ENCODE peak calls at places on chromosomes 4 and X, in six cellular contexts. One of them, this sample, is unnamed.

GRCh38 chr4:173450281-173450680 is 51.4 kb upstream of the SCRG1 start:
- DNase-seq in hepatocyte: no peak
- DNase-seq in effector memory CD4-positive, alpha-beta T cell: no peak
- DNase-seq in sigmoid colon: no peak
- DNase-seq in fibroblast of lung: no peak
- DNase-seq in colonic mucosa: no peak
- DNase-seq in this sample: no peak

GRCh38 chr4:83255584-83255983 is 29.0 kb downstream of the COQ2 start:
- DNase-seq in effector memory CD4-positive, alpha-beta T cell: no peak
- DNase-seq in colonic mucosa: no peak
- DNase-seq in sigmoid colon: no peak
- DNase-seq in hepatocyte: peak; percentile 56
- DNase-seq in fibroblast of lung: peak; percentile 94
- DNase-seq in this sample: no peak

GRCh38 chrX:65667503-65668355 is at the start of gene MSN:
- DNase-seq in colonic mucosa: peak; percentile 68
- DNase-seq in effector memory CD4-positive, alpha-beta T cell: peak; percentile 60
- DNase-seq in fibroblast of lung: peak; percentile 54
- DNase-seq in sigmoid colon: peak; percentile 88
- DNase-seq in hepatocyte: peak; percentile 59
- DNase-seq in this sample: peak; percentile 94

GRCh38 chr4:147678796-147679549 is 5.0 kb downstream of the PRMT9 start:
- DNase-seq in fibroblast of lung: peak; percentile 68
- DNase-seq in sigmoid colon: no peak
- DNase-seq in hepatocyte: no peak
- DNase-seq in effector memory CD4-positive, alpha-beta T cell: no peak
- DNase-seq in colonic mucosa: no peak
- DNase-seq in this sample: no peak

GRCh38 chr4:2742081-2742822 is 13.9 kb downstream of the TNIP2 start:
- DNase-seq in sigmoid colon: no peak
- DNase-seq in hepatocyte: no peak
- DNase-seq in colonic mucosa: no peak
- DNase-seq in fibroblast of lung: no peak
- DNase-seq in effector memory CD4-positive, alpha-beta T cell: no peak
- DNase-seq in this sample: peak; percentile 69

GRCh38 chr4:125796138-125796537 is 481.4 kb downstream of the FAT4 start:
- DNase-seq in sigmoid colon: no peak
- DNase-seq in fibroblast of lung: peak; percentile 24
- DNase-seq in colonic mucosa: no peak
- DNase-seq in hepatocyte: no peak
- DNase-seq in effector memory CD4-positive, alpha-beta T cell: no peak
- DNase-seq in this sample: no peak

GRCh38 chr4:52659722-52660261 is 691 bp upstream of the USP46 start:
- DNase-seq in effector memory CD4-positive, alpha-beta T cell: no peak
- DNase-seq in fibroblast of lung: peak; percentile 32
- DNase-seq in colonic mucosa: peak; percentile 71
- DNase-seq in sigmoid colon: peak; percentile 81
- DNase-seq in hepatocyte: peak; percentile 74
- DNase-seq in this sample: peak; percentile 78

GRCh38 chr4:108651068-108651794 is 832 bp downstream of the OSTC start:
- DNase-seq in fibroblast of lung: peak; percentile 73
- DNase-seq in sigmoid colon: no peak
- DNase-seq in effector memory CD4-positive, alpha-beta T cell: no peak
- DNase-seq in colonic mucosa: no peak
- DNase-seq in hepatocyte: peak; percentile 49
- DNase-seq in this sample: no peak

GRCh38 chr4:38519671-38520070 is 144.3 kb upstream of the KLF3 start:
- DNase-seq in hepatocyte: no peak
- DNase-seq in fibroblast of lung: no peak
- DNase-seq in colonic mucosa: no peak
- DNase-seq in sigmoid colon: no peak
- DNase-seq in effector memory CD4-positive, alpha-beta T cell: no peak
- DNase-seq in this sample: no peak

GRCh38 chrX:100662791-100663190 is 18.8 kb downstream of the SRPX2 start:
- DNase-seq in sigmoid colon: no peak
- DNase-seq in effector memory CD4-positive, alpha-beta T cell: no peak
- DNase-seq in fibroblast of lung: peak; percentile 53
- DNase-seq in hepatocyte: no peak
- DNase-seq in colonic mucosa: no peak
- DNase-seq in this sample: no peak

DNA sequence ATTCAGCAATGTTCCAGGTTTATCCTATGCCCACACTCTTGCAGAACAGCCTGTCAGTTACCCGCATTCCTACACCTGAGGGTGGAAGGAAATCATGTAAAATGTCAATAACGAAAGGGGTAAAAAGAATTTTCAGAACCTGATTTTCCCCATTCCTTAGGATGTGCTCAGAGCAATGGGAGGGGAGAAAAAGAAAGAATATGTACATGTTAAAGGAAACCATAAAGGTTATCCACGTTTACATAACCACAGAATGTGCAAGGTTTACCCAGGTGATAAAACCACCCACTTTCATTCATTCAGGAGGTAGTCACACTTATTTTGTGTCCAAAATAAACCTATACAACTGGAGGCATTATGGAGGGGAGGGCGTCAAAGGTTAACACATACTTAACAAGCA is 335.5 kb downstream of the ZNF674 start:
- DNase-seq in fibroblast of lung: no peak
- DNase-seq in sigmoid colon: no peak
- DNase-seq in effector memory CD4-positive, alpha-beta T cell: no peak
- DNase-seq in hepatocyte: peak; percentile 7
- DNase-seq in colonic mucosa: no peak
- DNase-seq in this sample: no peak
- H3K27ac ChIP-seq in fibroblast of lung: no peak overlapping the region
- H3K27ac ChIP-seq in sigmoid colon: no peak overlapping the region
- H3K27ac ChIP-seq in effector memory CD4-positive, alpha-beta T cell: no peak overlapping the region
- H3K27ac ChIP-seq in hepatocyte: peak overlapping the region; percentile 61
- H3K27ac ChIP-seq in colonic mucosa: no peak overlapping the region
- H3K27ac ChIP-seq in this sample: no peak overlapping the region

GRCh38 chr4:184267206-184267608 is 49.5 kb upstream of the ENPP6 start:
- DNase-seq in fibroblast of lung: no peak
- DNase-seq in effector memory CD4-positive, alpha-beta T cell: no peak
- DNase-seq in hepatocyte: no peak
- DNase-seq in colonic mucosa: no peak
- DNase-seq in sigmoid colon: no peak
- DNase-seq in this sample: no peak
- H3K4me3 ChIP-seq in fibroblast of lung: no peak overlapping the region
- H3K4me3 ChIP-seq in effector memory CD4-positive, alpha-beta T cell: peak overlapping the region; percentile 59
- H3K4me3 ChIP-seq in hepatocyte: no peak overlapping the region
- H3K4me3 ChIP-seq in colonic mucosa: no peak overlapping the region
- H3K4me3 ChIP-seq in sigmoid colon: no peak overlapping the region
- H3K4me3 ChIP-seq in this sample: no peak overlapping the region

GRCh38 chr4:119138046-119138445 is 2.4 kb downstream of the MYOZ2 start:
- DNase-seq in sigmoid colon: no peak
- DNase-seq in colonic mucosa: no peak
- DNase-seq in hepatocyte: peak; percentile 27
- DNase-seq in fibroblast of lung: no peak
- DNase-seq in effector memory CD4-positive, alpha-beta T cell: no peak
- DNase-seq in this sample: no peak

GRCh38 chr4:119136541-119136940 is 909 bp downstream of the MYOZ2 start:
- DNase-seq in effector memory CD4-positive, alpha-beta T cell: no peak
- DNase-seq in fibroblast of lung: peak; percentile 36
- DNase-seq in colonic mucosa: no peak
- DNase-seq in sigmoid colon: no peak
- DNase-seq in hepatocyte: no peak
- DNase-seq in this sample: no peak

GRCh38 chr4:119139316-119139715 is 3.7 kb downstream of the MYOZ2 start:
- DNase-seq in sigmoid colon: no peak
- DNase-seq in hepatocyte: no peak
- DNase-seq in effector memory CD4-positive, alpha-beta T cell: no peak
- DNase-seq in colonic mucosa: no peak
- DNase-seq in fibroblast of lung: peak; percentile 23
- DNase-seq in this sample: no peak

GRCh38 chr4:119142837-119143236 is 7.2 kb downstream of the MYOZ2 start:
- DNase-seq in sigmoid colon: no peak
- DNase-seq in effector memory CD4-positive, alpha-beta T cell: no peak
- DNase-seq in hepatocyte: no peak
- DNase-seq in colonic mucosa: no peak
- DNase-seq in fibroblast of lung: no peak
- DNase-seq in this sample: no peak

DNA sequence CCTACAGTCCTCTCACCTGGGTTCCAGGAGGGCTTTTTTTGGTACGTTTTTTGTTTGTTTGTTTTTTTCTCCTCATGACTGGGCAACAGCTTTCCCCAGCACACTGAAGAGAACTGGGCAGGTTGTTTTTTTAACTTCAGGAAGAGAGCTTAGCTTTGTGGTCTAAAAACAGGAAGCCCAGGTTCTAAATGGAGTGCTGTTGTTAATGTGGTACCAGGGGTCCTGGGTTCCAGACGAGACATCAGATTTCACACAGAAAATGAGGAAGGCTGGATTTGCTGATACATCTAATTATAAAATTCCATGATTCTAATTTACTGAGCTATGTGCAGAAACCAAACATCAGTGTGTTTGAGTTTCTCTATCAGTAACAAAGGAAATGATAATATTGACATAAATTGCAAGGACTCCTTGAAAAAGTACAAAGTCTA is 4.2 kb downstream of the MYOZ2 start:
- DNase-seq in sigmoid colon: no peak
- DNase-seq in hepatocyte: no peak
- DNase-seq in effector memory CD4-positive, alpha-beta T cell: no peak
- DNase-seq in colonic mucosa: no peak
- DNase-seq in fibroblast of lung: no peak
- DNase-seq in this sample: no peak
- H3K27ac ChIP-seq in sigmoid colon: no peak overlapping the region
- H3K27ac ChIP-seq in hepatocyte: peak overlapping the region; percentile 85
- H3K27ac ChIP-seq in effector memory CD4-positive, alpha-beta T cell: peak overlapping the region; percentile 31
- H3K27ac ChIP-seq in colonic mucosa: no peak overlapping the region
- H3K27ac ChIP-seq in fibroblast of lung: no peak overlapping the region
- H3K27ac ChIP-seq in this sample: no peak overlapping the region

DNA sequence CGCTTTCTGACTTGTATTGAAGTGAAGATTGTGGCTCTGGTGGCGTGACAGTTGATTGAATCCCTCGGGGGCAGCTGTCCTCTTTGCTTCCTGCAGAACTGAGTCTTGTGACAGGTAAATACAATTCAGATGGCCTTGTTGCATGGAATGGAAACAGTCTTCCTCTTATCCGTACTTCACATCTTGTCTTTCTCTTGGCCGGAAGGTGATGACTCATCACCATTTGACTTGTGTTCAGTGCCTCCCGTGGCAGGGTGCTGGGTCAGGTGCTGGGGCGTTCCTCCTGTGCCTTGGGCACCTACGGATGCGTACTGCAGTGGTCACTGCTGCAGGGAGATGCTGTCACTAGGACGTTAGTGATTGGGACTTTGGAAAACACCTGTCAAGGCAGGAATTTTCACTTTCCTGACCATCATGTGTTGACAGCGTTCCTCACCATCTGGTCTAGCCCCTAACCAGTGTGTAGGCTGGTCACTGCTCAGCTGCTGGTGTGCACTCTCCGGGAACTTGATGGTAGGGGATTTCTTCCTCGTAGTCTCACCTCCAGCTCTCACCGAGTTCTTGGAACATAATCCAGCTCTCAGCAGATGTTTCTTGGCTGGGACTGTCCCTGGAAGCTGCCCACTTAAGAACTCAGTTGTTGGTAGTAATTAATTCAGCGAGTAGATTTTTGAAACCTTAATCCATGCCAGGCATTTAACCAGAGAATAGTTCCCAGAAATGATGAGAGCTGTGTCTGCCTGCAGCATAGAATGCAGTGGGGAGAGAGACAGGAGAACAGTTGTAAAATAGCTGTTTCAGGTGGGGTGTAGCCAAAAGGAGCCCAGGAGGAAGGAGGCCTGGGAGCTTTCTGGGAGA is 7.2 kb downstream of the TBC1D14 start:
- DNase-seq in hepatocyte: peak; percentile 79
- DNase-seq in colonic mucosa: peak; percentile 85
- DNase-seq in fibroblast of lung: no peak
- DNase-seq in effector memory CD4-positive, alpha-beta T cell: peak; percentile 61
- DNase-seq in sigmoid colon: peak; percentile 77
- DNase-seq in this sample: peak; percentile 73
- H3K4me3 ChIP-seq in hepatocyte: no peak overlapping the region
- H3K4me3 ChIP-seq in colonic mucosa: peak overlapping the region; percentile 3
- H3K4me3 ChIP-seq in fibroblast of lung: no peak overlapping the region
- H3K4me3 ChIP-seq in effector memory CD4-positive, alpha-beta T cell: peak overlapping the region; percentile 5
- H3K4me3 ChIP-seq in sigmoid colon: no peak overlapping the region
- H3K4me3 ChIP-seq in this sample: no peak overlapping the region

DNA sequence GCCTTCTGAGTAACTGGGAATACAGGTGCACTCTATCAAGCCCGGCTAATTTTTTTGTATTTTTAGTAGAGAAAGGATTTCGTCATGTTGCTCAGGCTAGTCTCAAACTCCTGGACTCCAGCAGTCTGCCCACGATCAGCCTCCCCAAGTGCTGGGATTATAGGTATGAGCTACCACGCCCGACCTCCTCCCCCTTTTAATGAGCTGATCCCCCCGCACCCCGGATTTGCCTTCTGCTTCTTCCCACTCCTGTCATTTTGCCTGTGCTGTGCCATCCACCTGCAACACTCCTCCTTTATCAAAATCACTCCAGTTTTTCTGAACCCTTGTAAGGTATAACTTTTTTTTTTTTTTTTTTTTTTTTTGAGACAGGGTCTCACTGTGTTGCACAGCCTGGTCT is 33.4 kb downstream of the SPINK2 start:
- DNase-seq in hepatocyte: no peak
- DNase-seq in fibroblast of lung: no peak
- DNase-seq in colonic mucosa: no peak
- DNase-seq in sigmoid colon: no peak
- DNase-seq in effector memory CD4-positive, alpha-beta T cell: no peak
- DNase-seq in this sample: no peak
- H3K27ac ChIP-seq in hepatocyte: peak overlapping the region; percentile 87
- H3K27ac ChIP-seq in fibroblast of lung: no peak overlapping the region
- H3K27ac ChIP-seq in colonic mucosa: no peak overlapping the region
- H3K27ac ChIP-seq in sigmoid colon: peak overlapping the region; percentile 67
- H3K27ac ChIP-seq in effector memory CD4-positive, alpha-beta T cell: no peak overlapping the region
- H3K27ac ChIP-seq in this sample: no peak overlapping the region

This sample was measured in aorta.